ENCODE peak calls at places on chromosomes 4 and X, in seven cellular contexts. W is mucosa of descending colon, B is AG09309, O is mammary epithelial cell, Q is dorsolateral prefrontal cortex, U is kidney, Y is cardiac muscle cell. V is an unnamed sample.

GRCh38 chrX:33132569-33132968 is 78.8 kb downstream of the DMD start:
- DNase-seq in B (no peak), Y (no peak), Q (no peak), O (no peak), U (no peak), W (no peak), V (no peak)

GRCh38 chrX:49291615-49292337 is 11.7 kb upstream of the GAGE10 start:
- DNase-seq in Y (peak), O (peak), Q (peak), W (peak), B (no peak), U (peak), V (no peak)

GRCh38 chr4:25787891-25788331 is 74.9 kb downstream of the SEL1L3 start:
- DNase-seq in O (no peak), Q (no peak), U (no peak), W (no peak), B (no peak), Y (peak), V (no peak)

GRCh38 chr4:15684498-15684897 is 2.9 kb downstream of the FAM200B start:
- DNase-seq in O (no peak), B (no peak), U (no peak), Q (no peak), Y (no peak), W (no peak), V (no peak)

GRCh38 chr4:183797445-183798248 is 107.5 kb upstream of the STOX2 start:
- DNase-seq in W (peak), O (peak), Y (peak), U (peak), Q (no peak), B (no peak), V (no peak)

GRCh38 chrX:119698835-119699234 is 5.9 kb upstream of the SEPTIN6 start:
- DNase-seq in B (no peak), Q (no peak), U (no peak), Y (peak), W (peak), O (peak), V (no peak)

GRCh38 chrX:24647257-24648058 is at the start of gene PCYT1B:
- DNase-seq in Q (peak), W (peak), B (no peak), U (peak), Y (peak), O (peak), V (no peak)

GRCh38 chrX:13658602-13659001 is 5.7 kb downstream of the TCEANC start:
- DNase-seq in U (no peak), W (peak), O (peak), Y (peak), B (no peak), Q (no peak), V (no peak)

GRCh38 chrX:2595258-2595657 is 94.5 kb upstream of the DHRSX start:
- DNase-seq in U (no peak), O (peak), Q (no peak), B (peak), Y (peak), W (no peak), V (no peak)

GRCh38 chr4:145739840-145740239 is 59.9 kb downstream of the C4orf51 start:
- DNase-seq in W (peak), Q (no peak), Y (peak), B (no peak), O (no peak), U (no peak), V (no peak)

GRCh38 chrX:110675866-110676265 is 119.8 kb downstream of the CHRDL1 start:
- DNase-seq in B (no peak), W (no peak), Y (no peak), U (no peak), O (no peak), Q (no peak), V (no peak)

GRCh38 chr4:13694256-13694655 is 66.7 kb upstream of the BOD1L1 start:
- DNase-seq in O (no peak), Q (no peak), B (no peak), Y (no peak), U (no peak), W (no peak), V (no peak)

GRCh38 chr4:111464251-111465045 is 680.8 kb upstream of the FAM241A start:
- DNase-seq in W (no peak), U (no peak), O (no peak), Y (peak), Q (no peak), B (peak), V (no peak)

GRCh38 chr4:67723949-67724348 is 23.0 kb upstream of the UBA6 start:
- DNase-seq in O (no peak), Y (no peak), Q (no peak), B (no peak), W (no peak), U (no peak), V (no peak)

GRCh38 chr4:80322716-80323115 is 12.8 kb upstream of the CFAP299 start:
- DNase-seq in Y (peak), Q (no peak), U (no peak), W (no peak), B (no peak), O (peak), V (no peak)

GRCh38 chr4:77433102-77433733 is 172.4 kb upstream of the CXCL13 start:
- DNase-seq in Q (no peak), U (no peak), B (no peak), O (peak), W (peak), Y (peak), V (no peak)

GRCh38 chrX:54534271-54534670 is 4.3 kb downstream of the GNL3L start:
- DNase-seq in U (no peak), Y (no peak), W (no peak), B (no peak), O (no peak), Q (no peak), V (no peak)

GRCh38 chr4:105140684-105141490 is 5.8 kb upstream of the TET2 start:
- DNase-seq in B (no peak), Y (peak), U (no peak), O (no peak), Q (peak), W (peak), V (no peak)

GRCh38 chr4:184165291-184165690 is 52.4 kb downstream of the ENPP6 start:
- DNase-seq in Y (no peak), W (no peak), Q (no peak), B (no peak), U (no peak), O (peak), V (no peak)

DNA sequence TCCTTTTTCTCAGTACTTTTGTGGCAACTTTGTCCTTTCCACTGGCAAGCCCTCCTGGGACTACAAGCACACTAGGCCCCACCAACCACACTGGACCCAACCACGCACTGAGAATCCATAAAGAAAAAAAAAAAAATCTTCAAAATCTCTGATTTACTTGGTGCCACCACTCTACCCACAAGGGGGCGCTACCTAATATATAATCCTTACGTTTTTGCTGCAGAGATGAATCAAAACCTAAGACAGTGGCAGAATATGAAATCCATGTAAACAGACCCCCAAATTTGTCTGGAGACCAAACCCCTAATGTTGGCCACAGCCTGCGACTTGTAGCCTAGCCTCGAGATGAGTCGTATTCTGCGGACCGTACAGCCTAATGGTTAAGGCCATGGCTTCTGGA is 63.5 kb upstream of the ARHGAP36 start:
- DNase-seq in O (no peak), U (no peak), B (no peak), W (peak), Y (peak), Q (no peak), V (no peak)
- TF ChIP-seq CTCF in O (peak), U (peak), B (peak), W (no peak), Y (peak), Q (peak), V (no peak)

DNA sequence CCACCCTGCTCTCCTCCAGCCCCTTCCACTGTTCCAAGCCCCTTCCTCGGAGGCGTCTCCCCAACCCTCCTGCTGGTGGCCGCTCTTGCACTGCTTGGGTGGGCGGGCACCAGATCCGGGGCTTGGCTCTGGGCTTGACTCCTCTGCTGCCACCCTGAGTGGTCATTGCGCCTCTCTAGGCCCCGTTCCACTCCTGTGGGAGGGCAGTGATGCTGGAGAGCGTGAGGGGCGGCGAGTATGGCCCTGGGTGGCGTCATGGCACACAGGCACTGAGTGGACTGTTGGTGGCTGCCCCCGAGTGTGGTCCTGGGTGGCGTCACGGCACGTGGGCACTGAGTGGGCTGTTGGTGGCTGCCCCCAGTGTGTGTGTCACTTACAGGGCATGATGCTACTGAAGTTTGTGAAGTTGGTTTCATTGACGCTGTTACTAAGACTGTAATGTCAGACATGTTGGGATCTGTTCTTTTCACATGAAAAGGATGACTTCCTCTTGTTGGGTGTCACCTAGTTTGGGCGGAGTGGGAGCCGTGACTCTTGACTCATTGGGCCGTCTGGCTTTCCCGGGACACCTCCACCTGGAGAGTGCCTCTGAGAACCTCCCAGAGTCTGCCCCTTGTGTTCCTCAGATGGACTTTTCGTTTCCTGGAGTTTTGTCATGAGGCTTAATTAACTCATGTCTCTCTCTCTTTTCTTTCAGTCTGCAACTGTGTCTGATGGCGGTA is 55.9 kb upstream of the HGFAC start:
- DNase-seq in B (no peak), U (peak), O (peak), W (no peak), Y (no peak), Q (no peak), V (no peak)
- H3K4me3 ChIP-seq in B (no peak), U (peak), O (peak), W (no peak), Y (no peak), Q (peak), V (no peak)

DNA sequence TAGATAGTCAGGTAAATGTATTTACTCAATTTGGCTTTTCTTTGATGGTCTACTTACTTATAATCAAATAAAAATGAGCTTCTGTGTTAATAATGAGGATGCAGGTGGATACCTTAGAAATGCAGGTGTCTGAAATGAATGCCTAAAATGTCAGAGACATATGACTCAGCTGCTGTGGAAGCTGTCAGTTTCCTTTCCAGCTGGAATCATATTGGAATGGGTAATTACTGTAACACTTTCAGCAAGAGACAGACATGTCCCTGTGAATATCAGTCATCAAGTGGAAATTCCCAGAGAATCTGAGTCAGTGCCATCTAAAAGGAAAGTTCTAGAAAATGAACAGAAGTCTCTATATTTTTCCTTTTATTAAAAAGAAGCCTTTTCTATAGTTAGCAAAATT is 783.0 kb upstream of the AADAT start:
- DNase-seq in Q (no peak), B (no peak), O (peak), U (no peak), W (no peak), Y (no peak), V (no peak)
- TF ChIP-seq CTCF in Q (no peak), B (no peak), O (no peak), U (no peak), W (no peak), Y (no peak), V (no peak)

GRCh38 chrX:16177260-16177659 is 10.0 kb downstream of the MAGEB17 start:
- DNase-seq in O (no peak), W (no peak), Q (no peak), U (no peak), B (no peak), Y (no peak), V (no peak)
- H3K4me3 ChIP-seq in O (no peak), W (no peak), Q (no peak), U (no peak), B (no peak), Y (no peak), V (no peak)

DNA sequence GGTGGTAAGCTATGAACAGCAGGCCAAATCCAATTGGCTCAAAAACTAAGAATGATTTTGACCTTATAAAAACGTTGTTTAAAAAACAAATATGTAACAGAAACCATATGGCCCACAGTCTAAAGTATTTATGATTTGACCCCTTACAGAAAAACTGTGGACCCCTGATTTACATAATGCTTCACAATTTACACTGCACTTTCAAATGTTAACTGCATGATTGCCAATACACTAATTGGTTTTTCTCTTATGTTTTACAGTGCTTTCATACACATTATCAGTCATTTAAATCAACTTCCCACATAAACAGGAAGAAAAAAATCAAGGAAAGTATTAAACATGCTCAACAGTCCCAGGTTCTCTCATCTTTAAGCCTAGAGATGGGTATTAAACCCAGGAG is 262.6 kb downstream of the CHIC1 start:
- DNase-seq in B (no peak), U (no peak), Q (no peak), W (no peak), Y (no peak), O (no peak), V (no peak)
- TF ChIP-seq CTCF in B (no peak), U (no peak), Q (no peak), W (no peak), Y (no peak), O (no peak), V (no peak)

DNA sequence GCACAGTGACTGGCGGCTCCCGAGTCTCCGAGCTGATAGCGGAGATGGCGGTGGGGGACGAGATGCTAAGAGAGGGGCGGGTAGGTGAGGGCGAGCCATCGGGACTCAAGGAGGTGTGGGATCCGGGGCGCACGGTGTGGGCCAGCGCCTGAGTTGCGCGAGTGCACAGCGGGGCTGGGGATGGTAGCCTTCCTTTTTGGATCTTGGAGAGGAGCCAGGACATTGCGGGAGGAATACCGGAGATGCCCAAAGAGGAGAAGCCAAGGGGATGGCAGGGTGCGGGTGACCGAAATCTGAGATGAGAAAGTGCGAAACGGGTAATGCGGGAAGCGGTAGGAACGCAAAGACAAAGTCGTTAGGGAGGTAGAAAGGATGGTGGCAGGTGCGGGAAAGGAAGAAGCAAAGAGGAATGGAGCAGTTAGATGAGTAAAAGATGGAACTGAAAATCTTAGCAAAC is 438 bp upstream of the FAM184B start:
- DNase-seq in O (no peak), U (no peak), Y (no peak), B (no peak), W (no peak), Q (no peak), V (no peak)
- H3K4me3 ChIP-seq in O (peak), U (peak), Y (peak), B (peak), W (no peak), Q (peak), V (peak)

GRCh38 chr4:5452156-5452555 is 256.2 kb downstream of the EVC2 start:
- DNase-seq in Q (no peak), Y (no peak), O (no peak), W (no peak), U (no peak), B (no peak), V (no peak)
- TF ChIP-seq CTCF in Q (no peak), Y (no peak), O (no peak), W (no peak), U (no peak), B (no peak), V (no peak)

V was measured in AG04449.